ENCODE peak calls at places on chromosomes 1 and 21, in six cellular contexts. E, O, T, Q, C and B are unnamed samples.
A peak's percentile ranks its signal among the peaks of the same experiment; 100 is the strongest.

GRCh38 chr1:178908358-178908757 is 37.5 kb upstream of the ANGPTL1 start:
- DNase-seq in E (no peak), O (no peak), T (no peak), Q (no peak), C (no peak), B (no peak)

GRCh38 chr1:205449750-205450443 is 5.9 kb downstream of the BLACAT1 start:
- DNase-seq in E (peak; percentile 99), O (peak; percentile 97), T (no peak), Q (no peak), C (no peak), B (no peak)

GRCh38 chr1:10782491-10783244 is 13.8 kb downstream of the CASZ1 start:
- DNase-seq in E (no peak), O (no peak), T (no peak), Q (no peak), C (no peak), B (no peak)

GRCh38 chr1:74689800-74690696 is 16.5 kb upstream of the ERICH3 start:
- DNase-seq in E (peak; percentile 53), O (peak; percentile 17), T (no peak), Q (no peak), C (no peak), B (no peak)

GRCh38 chr21:33403786-33404571 is 766 bp downstream of the IFNGR2 start:
- DNase-seq in E (peak; percentile 26), O (peak; percentile 71), T (no peak), Q (peak; percentile 28), C (no peak), B (peak; percentile 38)

GRCh38 chr1:212630159-212630900 is 21.8 kb downstream of the ATF3 start:
- DNase-seq in E (peak; percentile 48), O (peak; percentile 85), T (no peak), Q (peak; percentile 63), C (no peak), B (peak; percentile 60)

GRCh38 chr1:2180297-2181245 is 14.0 kb downstream of the FAAP20 start:
- DNase-seq in E (no peak), O (peak; percentile 81), T (no peak), Q (no peak), C (no peak), B (no peak)

GRCh38 chr1:45569962-45570581 is 13.8 kb upstream of the NASP start:
- DNase-seq in E (peak; percentile 65), O (peak; percentile 67), T (no peak), Q (peak; percentile 41), C (no peak), B (no peak)

GRCh38 chr1:39977202-39977601 is 22.3 kb downstream of the MFSD2A start:
- DNase-seq in E (no peak), O (no peak), T (no peak), Q (no peak), C (no peak), B (no peak)

GRCh38 chr1:168035345-168035744 is 98.5 kb upstream of the MPC2 start:
- DNase-seq in E (no peak), O (no peak), T (no peak), Q (no peak), C (no peak), B (no peak)

GRCh38 chr1:90122679-90123340 is 127.9 kb downstream of the ZNF326 start:
- DNase-seq in E (no peak), O (no peak), T (no peak), Q (no peak), C (no peak), B (no peak)

GRCh38 chr1:41892211-41892840 is 26.4 kb downstream of the HIVEP3 start:
- DNase-seq in E (no peak), O (no peak), T (no peak), Q (no peak), C (no peak), B (no peak)

GRCh38 chr1:52127181-52128175 is 14.4 kb upstream of the ZFYVE9 start:
- DNase-seq in E (peak; percentile 62), O (no peak), T (no peak), Q (no peak), C (no peak), B (no peak)

GRCh38 chr1:6266641-6267040 is 5.7 kb upstream of the GPR153 start:
- DNase-seq in E (no peak), O (no peak), T (no peak), Q (no peak), C (no peak), B (no peak)

GRCh38 chr1:21020151-21020550 is 156.5 kb downstream of the EIF4G3 start:
- DNase-seq in E (no peak), O (no peak), T (no peak), Q (no peak), C (no peak), B (no peak)

GRCh38 chr1:189977184-189977583 is 500.5 kb downstream of the BRINP3 start:
- DNase-seq in E (no peak), O (no peak), T (no peak), Q (no peak), C (no peak), B (no peak)

GRCh38 chr1:209895709-209896108 is 42.3 kb upstream of the SYT14 start:
- DNase-seq in E (no peak), O (no peak), T (no peak), Q (no peak), C (no peak), B (no peak)

GRCh38 chr1:217089239-217090014 is 366.2 kb upstream of the ESRRG start:
- DNase-seq in E (no peak), O (no peak), T (no peak), Q (peak; percentile 3), C (no peak), B (no peak)

GRCh38 chr1:164783778-164784555 is 225.0 kb downstream of the PBX1 start:
- DNase-seq in E (no peak), O (no peak), T (no peak), Q (no peak), C (no peak), B (no peak)

GRCh38 chr1:164780111-164780510 is 221.1 kb downstream of the PBX1 start:
- DNase-seq in E (no peak), O (no peak), T (no peak), Q (no peak), C (no peak), B (no peak)

GRCh38 chr1:164780863-164781262 is 221.9 kb downstream of the PBX1 start:
- DNase-seq in E (no peak), O (no peak), T (no peak), Q (no peak), C (no peak), B (no peak)

GRCh38 chr1:164779376-164779775 is 220.4 kb downstream of the PBX1 start:
- DNase-seq in E (no peak), O (no peak), T (no peak), Q (no peak), C (no peak), B (no peak)

DNA sequence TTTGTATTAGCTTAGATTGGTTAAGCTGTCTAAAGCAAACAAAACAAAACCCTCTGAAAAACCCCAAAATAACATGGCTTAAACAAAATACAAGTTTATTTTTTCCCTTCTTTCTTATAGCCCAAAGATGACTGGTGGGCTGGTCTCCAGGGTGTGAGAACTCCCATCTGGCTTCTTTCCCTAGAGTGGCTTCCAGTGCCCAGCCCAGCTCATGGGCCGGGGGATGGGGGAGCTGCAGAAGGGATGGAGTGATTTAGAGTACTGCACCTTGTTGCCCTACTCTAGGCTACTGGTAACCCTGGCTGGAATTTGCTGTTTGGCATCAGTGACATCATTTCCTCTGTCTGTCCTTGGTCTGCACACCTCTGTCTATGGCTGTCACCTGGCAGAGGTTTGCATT is 223.0 kb downstream of the PBX1 start:
- DNase-seq in E (no peak), O (no peak), T (no peak), Q (no peak), C (no peak), B (no peak)
- TF ChIP-seq TAF1 in E (no peak), O (no peak), T (no peak), Q (no peak), C (no peak), B (no peak)

GRCh38 chr1:12542596-12543592 is 75.1 kb downstream of the DHRS3 start:
- DNase-seq in E (no peak), O (no peak), T (no peak), Q (no peak), C (no peak), B (no peak)

GRCh38 chr1:12543747-12544146 is 74.3 kb downstream of the DHRS3 start:
- DNase-seq in E (no peak), O (no peak), T (no peak), Q (no peak), C (no peak), B (no peak)

GRCh38 chr1:12546771-12547585 is 71.0 kb downstream of the DHRS3 start:
- DNase-seq in E (no peak), O (no peak), T (no peak), Q (no peak), C (no peak), B (no peak)

GRCh38 chr1:12544357-12544756 is 73.7 kb downstream of the DHRS3 start:
- DNase-seq in E (no peak), O (no peak), T (no peak), Q (no peak), C (no peak), B (no peak)

GRCh38 chr1:12544992-12545391 is 73.0 kb downstream of the DHRS3 start:
- DNase-seq in E (no peak), O (no peak), T (no peak), Q (no peak), C (no peak), B (no peak)
- TF ChIP-seq POLR2AphosphoS5 in E (no peak), O (no peak), T (no peak), Q (no peak), C (no peak), B (no peak)

DNA sequence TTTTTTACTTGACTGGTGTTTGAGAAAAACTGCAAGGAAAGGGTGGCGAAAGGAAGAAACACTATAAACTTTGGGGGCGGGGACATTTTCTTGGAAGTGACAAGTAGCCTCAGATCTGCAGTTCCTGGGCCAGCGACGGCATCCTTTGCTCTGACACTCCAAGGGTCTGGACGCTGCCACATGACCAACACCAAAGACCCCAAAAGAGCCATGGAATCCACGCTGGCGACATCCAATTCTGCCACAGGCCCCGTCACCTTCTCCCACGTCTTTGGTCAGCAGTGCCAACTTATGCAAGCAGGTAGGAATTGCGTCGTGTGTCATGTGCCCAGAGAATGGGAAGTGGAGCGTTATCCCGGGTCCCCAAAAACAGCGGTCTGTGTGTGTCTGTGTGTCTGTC is 193.5 kb downstream of the PRDM2 start:
- DNase-seq in E (no peak), O (no peak), T (no peak), Q (no peak), C (no peak), B (no peak)
- TF ChIP-seq POLR2A in E (no peak), O (no peak), T (no peak), Q (no peak), C (no peak), B (no peak)

GRCh38 chr1:230163205-230163604 is 96.2 kb downstream of the GALNT2 start:
- DNase-seq in E (no peak), O (no peak), T (no peak), Q (no peak), C (no peak), B (no peak)
- TF ChIP-seq TAF1 in E (no peak), O (no peak), T (no peak), Q (no peak), C (no peak), B (no peak)